ENCODE peak calls at places on chromosomes 2 and 18, in four cellular contexts. One of them, this sample, is unnamed.

GRCh38 chr2:168345601-168346000 is 98.2 kb upstream of the STK39 start:
- DNase-seq in GM23248: no peak
- DNase-seq in T-helper 17 cell: no peak
- DNase-seq in neural progenitor cell: no peak
- DNase-seq in this sample: no peak

GRCh38 chr2:66496680-66497420 is 61.9 kb downstream of the MEIS1 start:
- DNase-seq in GM23248: peak; percentile 27
- DNase-seq in T-helper 17 cell: no peak
- DNase-seq in neural progenitor cell: no peak
- DNase-seq in this sample: no peak

GRCh38 chr18:79517322-79517721 is 121.6 kb downstream of the NFATC1 start:
- DNase-seq in GM23248: no peak
- DNase-seq in T-helper 17 cell: no peak
- DNase-seq in neural progenitor cell: no peak
- DNase-seq in this sample: no peak

GRCh38 chr18:6479699-6480098 is 65.0 kb upstream of the L3MBTL4 start:
- DNase-seq in GM23248: no peak
- DNase-seq in T-helper 17 cell: no peak
- DNase-seq in neural progenitor cell: no peak
- DNase-seq in this sample: no peak

GRCh38 chr18:46622999-46623398 is 34.0 kb downstream of the LOXHD1 start:
- DNase-seq in GM23248: peak; percentile 30
- DNase-seq in T-helper 17 cell: no peak
- DNase-seq in neural progenitor cell: no peak
- DNase-seq in this sample: peak; percentile 32

GRCh38 chr18:61870151-61870550 is 22.7 kb downstream of the RNF152 start:
- DNase-seq in GM23248: peak; percentile 8
- DNase-seq in T-helper 17 cell: no peak
- DNase-seq in neural progenitor cell: no peak
- DNase-seq in this sample: no peak

GRCh38 chr2:203758841-203759691 is 52.6 kb downstream of the CD28 start:
- DNase-seq in GM23248: peak; percentile 94
- DNase-seq in T-helper 17 cell: no peak
- DNase-seq in neural progenitor cell: no peak
- DNase-seq in this sample: no peak

GRCh38 chr2:53520630-53520940 is 247.0 kb upstream of the CHAC2 start:
- DNase-seq in GM23248: no peak
- DNase-seq in T-helper 17 cell: no peak
- DNase-seq in neural progenitor cell: peak; percentile 52
- DNase-seq in this sample: no peak

GRCh38 chr18:46073474-46074331 is 1.6 kb upstream of the PSTPIP2 start:
- DNase-seq in GM23248: peak; percentile 81
- DNase-seq in T-helper 17 cell: no peak
- DNase-seq in neural progenitor cell: peak; percentile 67
- DNase-seq in this sample: peak; percentile 7

GRCh38 chr2:150133623-150134022 is 353.8 kb downstream of the RND3 start:
- DNase-seq in GM23248: peak; percentile 95
- DNase-seq in T-helper 17 cell: no peak
- DNase-seq in neural progenitor cell: no peak
- DNase-seq in this sample: no peak

GRCh38 chr2:162113771-162114168 is 38.3 kb downstream of the GCG start:
- DNase-seq in GM23248: peak; percentile 76
- DNase-seq in T-helper 17 cell: no peak
- DNase-seq in neural progenitor cell: no peak
- DNase-seq in this sample: no peak

GRCh38 chr2:162297925-162298552 is 20.4 kb downstream of the IFIH1 start:
- DNase-seq in GM23248: peak; percentile 68
- DNase-seq in T-helper 17 cell: no peak
- DNase-seq in neural progenitor cell: peak; percentile 81
- DNase-seq in this sample: no peak

GRCh38 chr2:71685073-71685848 is 231.9 kb downstream of the DYSF start:
- DNase-seq in GM23248: no peak
- DNase-seq in T-helper 17 cell: no peak
- DNase-seq in neural progenitor cell: peak; percentile 35
- DNase-seq in this sample: no peak

GRCh38 chr2:58432491-58433166 is 191.5 kb upstream of the FANCL start:
- DNase-seq in GM23248: no peak
- DNase-seq in T-helper 17 cell: no peak
- DNase-seq in neural progenitor cell: no peak
- DNase-seq in this sample: no peak

GRCh38 chr2:241183221-241183620 is 5.3 kb upstream of the ANO7 start:
- DNase-seq in GM23248: no peak
- DNase-seq in T-helper 17 cell: no peak
- DNase-seq in neural progenitor cell: no peak
- DNase-seq in this sample: no peak

GRCh38 chr2:232636788-232637420 is 3.5 kb downstream of the EFHD1 start:
- DNase-seq in GM23248: no peak
- DNase-seq in T-helper 17 cell: no peak
- DNase-seq in neural progenitor cell: no peak
- DNase-seq in this sample: no peak

GRCh38 chr18:22226801-22227200 is 57.4 kb downstream of the GATA6 start:
- DNase-seq in GM23248: no peak
- DNase-seq in T-helper 17 cell: no peak
- DNase-seq in neural progenitor cell: no peak
- DNase-seq in this sample: no peak